ENCODE peak calls at places on chromosomes 2 and 18, in six cellular contexts. C is CD8-positive, alpha-beta memory T cell; R is WERI-Rb-1; E is astrocyte; I is heart left ventricle; T is lower lobe of right lung. G is an unnamed sample.
A peak's percentile ranks its signal among the peaks of the same experiment; 100 is the strongest.

GRCh38 chr2:177056540-177056939 is 156.1 kb upstream of the HNRNPA3 start:
- DNase-seq in C (no peak), E (no peak), R (peak; percentile 24), I (no peak), T (no peak), G (peak; percentile 73)

GRCh38 chr2:10229462-10230099 is 73.1 kb upstream of the HPCAL1 start:
- DNase-seq in C (no peak), E (no peak), R (no peak), T (no peak), I (no peak), G (no peak)

GRCh38 chr2:64212801-64213321 is 68.6 kb upstream of the PELI1 start:
- DNase-seq in C (no peak), I (no peak), R (no peak), T (no peak), E (peak; percentile 97), G (no peak)

GRCh38 chr2:66573866-66574265 is 138.9 kb downstream of the MEIS1 start:
- DNase-seq in I (no peak), R (no peak), T (no peak), E (no peak), C (no peak), G (no peak)

GRCh38 chr2:157922341-157922740 is 46.2 kb upstream of the ACVR1 start:
- DNase-seq in I (no peak), T (no peak), C (no peak), R (no peak), E (no peak), G (no peak)

GRCh38 chr2:105771841-105772240 is 27.1 kb downstream of the NCK2 start:
- DNase-seq in T (no peak), I (peak; percentile 45), C (no peak), R (no peak), E (no peak), G (no peak)

GRCh38 chr2:201600906-201601305 is 42.4 kb downstream of the TMEM237 start:
- DNase-seq in I (no peak), C (no peak), R (no peak), T (no peak), E (peak; percentile 22), G (no peak)

GRCh38 chr2:20476950-20477349 is 30.1 kb downstream of the RHOB start:
- DNase-seq in T (no peak), C (no peak), I (peak; percentile 65), R (peak; percentile 4), E (no peak), G (peak; percentile 50)

GRCh38 chr2:118580651-118581050 is 266.8 kb downstream of the EN1 start:
- DNase-seq in I (no peak), T (no peak), C (no peak), R (no peak), E (peak; percentile 35), G (no peak)

DNA sequence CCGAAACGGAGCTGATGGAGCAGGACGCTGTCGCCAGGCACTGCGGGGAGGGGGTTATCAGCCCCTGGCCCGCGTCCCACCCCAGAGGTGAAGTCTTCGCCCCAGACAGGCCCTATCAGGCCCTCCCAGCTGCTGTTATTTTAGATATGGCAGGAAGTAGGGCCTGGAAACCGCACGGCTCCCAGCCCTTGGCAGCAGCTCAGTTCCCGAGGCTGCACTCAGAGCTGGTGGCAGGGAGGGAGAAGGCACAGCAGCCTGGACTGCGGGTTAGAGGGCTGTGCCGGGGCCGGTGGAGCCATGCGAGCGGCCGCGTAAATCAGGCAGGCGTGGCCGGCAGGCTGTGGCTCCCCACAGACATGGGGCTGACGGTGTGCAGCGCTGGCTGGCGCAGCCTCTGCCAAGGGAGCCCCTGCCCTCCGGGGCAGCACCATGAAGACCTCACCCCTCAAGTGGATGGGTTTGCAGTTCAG is 111.4 kb downstream of the NFATC1 start:
- DNase-seq in E (peak; percentile 66), R (no peak), C (peak; percentile 43), T (peak; percentile 64), I (peak; percentile 89), G (peak; percentile 88)
- H3K4me3 ChIP-seq in E (no peak overlapping the region), R (no peak overlapping the region), C (peak overlapping the region; percentile 43), T (peak overlapping the region; percentile 55), I (peak overlapping the region; percentile 45), G (peak overlapping the region; percentile 11)

DNA sequence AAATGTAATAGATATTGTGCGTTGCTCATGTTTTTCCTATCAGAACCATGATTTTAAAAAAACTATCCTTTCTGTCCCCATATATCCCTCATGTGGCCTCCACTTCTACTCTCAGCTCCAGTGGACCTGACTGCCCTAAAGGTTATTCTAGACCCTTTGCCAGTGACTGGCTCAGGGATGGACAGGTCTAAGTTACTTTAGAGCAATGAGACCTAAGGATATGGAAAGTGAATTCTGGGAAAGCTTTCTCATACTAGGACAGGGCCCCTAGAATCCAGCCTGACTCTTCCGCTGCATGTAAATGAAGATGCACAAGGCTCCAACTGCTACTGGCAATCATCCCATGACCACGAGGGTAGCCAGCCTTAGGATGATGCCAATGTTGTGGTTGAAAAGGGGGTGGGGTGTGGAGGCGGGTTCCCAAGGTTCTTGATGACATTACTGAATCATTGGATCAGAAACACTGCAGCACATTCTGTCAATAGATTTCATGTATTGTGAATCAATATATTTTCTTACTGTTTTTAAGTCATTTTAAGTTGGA is 21.3 kb downstream of the C2orf69 start:
- DNase-seq in C (no peak), R (no peak), E (peak; percentile 50), T (no peak), I (no peak), G (no peak)
- H3K36me3 ChIP-seq in C (peaks cover 7% of the 10 kb centered on the region), R (peaks cover 21% of the 10 kb centered on the region), E (peaks cover 12% of the 10 kb centered on the region), T (peaks cover 71% of the 10 kb centered on the region), I (peaks cover 79% of the 10 kb centered on the region), G (peaks cover 23% of the 10 kb centered on the region)

DNA sequence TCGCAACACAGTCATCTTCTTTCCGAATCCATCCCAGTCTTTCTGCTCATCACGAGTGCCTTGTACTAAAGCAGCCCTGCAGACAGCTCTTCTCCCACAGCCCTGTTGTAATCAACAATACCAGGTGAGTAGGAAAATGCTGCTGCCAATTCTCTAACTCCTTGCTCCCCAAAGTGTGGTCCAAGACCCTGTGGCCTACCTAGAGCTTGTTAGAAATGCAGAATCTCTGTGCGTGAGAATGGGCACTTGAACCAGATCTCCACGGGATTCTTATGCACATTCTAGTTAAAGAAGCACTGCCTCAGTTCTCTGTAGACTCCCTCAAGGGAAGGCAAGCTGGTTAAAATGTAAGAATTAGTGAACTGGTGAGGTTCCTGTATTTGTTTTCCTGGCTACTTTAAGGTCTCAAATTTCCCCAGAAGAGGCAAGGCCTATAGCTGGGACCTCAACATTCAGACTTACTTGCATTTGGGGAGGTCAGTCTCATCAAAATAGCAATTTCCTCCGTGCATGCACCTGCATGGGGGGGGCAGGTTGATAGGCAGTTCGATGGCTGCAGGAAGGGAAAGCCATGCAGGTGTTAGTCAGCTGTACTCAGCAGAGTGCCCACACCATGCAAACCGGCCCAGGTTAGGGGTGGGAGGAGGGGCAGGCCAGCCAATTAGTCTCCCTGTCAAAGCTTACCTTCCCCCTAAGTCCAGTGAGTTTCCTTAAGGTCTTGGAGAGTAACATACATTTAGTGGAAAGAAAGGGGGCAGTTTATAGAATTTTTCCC is 70.8 kb downstream of the DHRS9 start:
- DNase-seq in R (no peak), T (no peak), C (no peak), I (no peak), E (no peak), G (no peak)
- H3K27ac ChIP-seq in R (no peak overlapping the region), T (no peak overlapping the region), C (no peak overlapping the region), I (no peak overlapping the region), E (no peak overlapping the region), G (no peak overlapping the region)

DNA sequence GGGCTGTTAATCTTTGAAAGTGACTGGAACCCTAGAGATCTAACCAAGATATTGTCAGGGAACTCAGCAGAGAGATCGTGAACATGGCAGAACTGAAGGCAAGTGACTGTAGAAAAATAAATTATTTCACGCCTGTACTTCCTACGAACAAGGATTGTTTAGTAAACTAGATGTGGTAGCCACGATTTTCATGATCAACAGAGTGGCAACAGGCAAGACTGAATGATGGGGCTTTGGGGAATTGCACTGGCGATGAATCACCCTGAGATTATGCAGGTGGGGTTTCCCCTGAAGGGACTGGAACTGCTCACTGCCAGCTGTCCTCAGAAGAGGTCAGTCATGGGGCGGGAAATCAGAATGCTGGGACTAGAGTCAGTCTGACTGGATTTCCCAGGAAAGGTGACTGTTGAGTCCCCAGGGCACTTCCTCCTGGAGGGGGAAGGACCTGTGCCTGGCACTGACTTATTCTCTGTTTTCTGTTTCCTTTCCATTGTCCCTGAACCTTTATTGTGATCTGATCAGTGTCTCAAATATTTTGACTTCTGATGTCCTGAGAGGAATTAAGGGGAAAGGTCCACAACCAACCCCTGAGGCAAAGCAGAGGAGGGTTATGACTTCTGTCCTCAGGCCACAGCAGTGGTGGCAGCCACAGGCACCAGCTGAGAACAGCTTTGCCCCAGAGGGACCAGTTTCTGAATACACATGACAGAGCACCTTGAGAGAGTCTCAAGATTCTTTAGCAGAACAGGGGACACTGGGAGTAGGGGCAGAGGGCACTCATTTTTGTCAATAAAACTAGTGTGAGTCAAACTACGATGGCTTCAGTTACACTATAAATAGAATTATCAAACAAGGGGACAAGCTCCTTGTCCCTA is 70.0 kb downstream of the NAB1 start:
- DNase-seq in R (peak; percentile 37), E (peak; percentile 74), I (peak; percentile 42), C (no peak), T (no peak), G (no peak)
- H3K4me3 ChIP-seq in R (no peak overlapping the region), E (no peak overlapping the region), I (no peak overlapping the region), C (no peak overlapping the region), T (no peak overlapping the region), G (no peak overlapping the region)

GRCh38 chr2:60926751-60927568 is 45.6 kb downstream of the REL start:
- DNase-seq in I (no peak), C (no peak), T (no peak), E (peak; percentile 25), R (no peak), G (no peak)

GRCh38 chr2:60925994-60926750 is 44.8 kb downstream of the REL start:
- DNase-seq in C (no peak), I (no peak), T (no peak), R (no peak), E (peak; percentile 20), G (no peak)
- H3K36me3 ChIP-seq in C (peaks cover 31% of the 10 kb centered on the region), I (peaks cover 62% of the 10 kb centered on the region), T (peaks cover 48% of the 10 kb centered on the region), R (peaks cover 28% of the 10 kb centered on the region), E (peaks cover 2% of the 10 kb centered on the region), G (peaks cover 45% of the 10 kb centered on the region)

DNA sequence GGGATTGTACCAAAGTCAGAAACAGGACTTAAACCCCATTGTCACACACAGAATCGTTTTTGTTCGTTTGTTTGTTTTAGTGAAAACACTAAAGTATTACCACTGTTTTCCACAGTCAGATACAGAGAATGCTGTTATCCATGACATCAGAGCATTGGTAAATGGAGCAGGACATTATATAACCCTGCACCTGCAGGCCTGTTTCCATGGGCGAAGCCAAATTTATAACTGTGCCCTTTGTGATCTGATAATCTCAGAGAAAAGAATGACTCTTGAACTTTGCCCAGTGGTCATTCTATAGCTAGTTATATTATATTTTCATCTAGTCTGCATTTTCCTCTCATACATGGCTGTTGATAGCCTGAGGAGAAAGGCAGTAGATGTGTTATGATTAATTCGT is 217.6 kb downstream of the TMEM182 start:
- DNase-seq in C (no peak), T (no peak), I (no peak), E (no peak), R (no peak), G (no peak)
- H3K27ac ChIP-seq in C (no peak overlapping the region), T (no peak overlapping the region), I (no peak overlapping the region), E (no peak overlapping the region), R (no peak overlapping the region), G (no peak overlapping the region)

DNA sequence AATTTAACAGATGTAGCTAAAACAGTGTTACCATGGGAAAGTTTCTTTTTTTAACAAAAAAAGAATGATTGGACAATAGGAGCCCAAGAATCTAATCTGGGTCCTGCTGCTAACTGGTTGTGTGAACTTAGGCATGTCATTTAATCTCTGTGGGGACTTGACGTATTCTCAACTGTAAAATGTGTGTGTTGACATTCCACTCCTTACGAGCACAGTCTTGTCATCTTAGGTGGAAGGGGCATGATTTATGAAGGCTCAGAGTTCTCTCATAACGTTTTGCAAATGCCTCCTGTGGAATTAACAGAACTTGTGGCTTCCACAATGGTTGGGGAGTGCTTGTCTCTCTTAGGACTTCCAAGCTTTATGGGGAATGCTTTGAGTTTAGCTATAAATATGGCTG is 125.9 kb upstream of the SATB2 start:
- DNase-seq in I (no peak), T (no peak), R (no peak), C (no peak), E (no peak), G (no peak)
- H3K4me3 ChIP-seq in I (no peak overlapping the region), T (no peak overlapping the region), R (no peak overlapping the region), C (no peak overlapping the region), E (no peak overlapping the region), G (no peak overlapping the region)